ENCODE peak calls at places on chromosomes 12 and 14, in six cellular contexts. K is GM12878, S is SK-N-SH, X is HepG2, B is K562, V is HCT116. L is an unnamed sample.

GRCh38 chr14:24369907-24370687 is 2.1 kb downstream of the NFATC4 start:
- DNase-seq in K (no peak), S (no peak), X (no peak), B (no peak), V (no peak), L (no peak)

GRCh38 chr14:57549165-57549564 is 55.5 kb upstream of the CCDC198 start:
- DNase-seq in K (no peak), S (no peak), X (no peak), B (no peak), V (no peak), L (no peak)

GRCh38 chr12:71130670-71131069 is 27.1 kb downstream of the TSPAN8 start:
- DNase-seq in K (no peak), S (no peak), X (no peak), B (no peak), V (no peak), L (no peak)

GRCh38 chr12:89192419-89192818 is 159.9 kb downstream of the DUSP6 start:
- DNase-seq in K (no peak), S (no peak), X (peak), B (no peak), V (no peak), L (no peak)

GRCh38 chr14:94640721-94641631 is 28.8 kb downstream of the SERPINA3 start:
- DNase-seq in K (no peak), S (no peak), X (no peak), B (no peak), V (peak), L (no peak)

GRCh38 chr12:71164166-71164876 is 6.5 kb upstream of the TSPAN8 start:
- DNase-seq in K (no peak), S (no peak), X (no peak), B (no peak), V (no peak), L (no peak)

GRCh38 chr12:56338643-56339422 is at the start of gene IL23A:
- DNase-seq in K (peak), S (no peak), X (no peak), B (no peak), V (no peak), L (no peak)

GRCh38 chr14:59098377-59098776 is 90.1 kb upstream of the DAAM1 start:
- DNase-seq in K (no peak), S (no peak), X (no peak), B (no peak), V (no peak), L (no peak)

GRCh38 chr14:91317381-91318313 is 73.1 kb upstream of the GPR68 start:
- DNase-seq in K (no peak), S (no peak), X (no peak), B (peak), V (no peak), L (peak)

GRCh38 chr14:29548948-29549370 is 378.7 kb downstream of the PRKD1 start:
- DNase-seq in K (peak), S (peak), X (peak), B (peak), V (peak), L (peak)

GRCh38 chr14:99093532-99094517 is 178.2 kb downstream of the BCL11B start:
- DNase-seq in K (no peak), S (no peak), X (no peak), B (no peak), V (no peak), L (no peak)

GRCh38 chr12:95615735-95616134 is 64.5 kb upstream of the USP44 start:
- DNase-seq in K (no peak), S (no peak), X (no peak), B (no peak), V (no peak), L (no peak)

GRCh38 chr12:92961949-92962348 is 32.9 kb upstream of the EEA1 start:
- DNase-seq in K (no peak), S (no peak), X (no peak), B (no peak), V (no peak), L (no peak)

GRCh38 chr12:54993181-54993835 is 8.7 kb upstream of the TESPA1 start:
- DNase-seq in K (no peak), S (peak), X (peak), B (peak), V (peak), L (peak)

GRCh38 chr12:53005215-53005985 is 856 bp upstream of the EIF4B start:
- DNase-seq in K (no peak), S (peak), X (no peak), B (no peak), V (no peak), L (no peak)

GRCh38 chr12:51951843-51952722 is 584 bp downstream of the ACVR1B start:
- DNase-seq in K (no peak), S (peak), X (no peak), B (peak), V (no peak), L (peak)

GRCh38 chr12:39807043-39807442 is 187.4 kb upstream of the ABCD2 start:
- DNase-seq in K (no peak), S (peak), X (peak), B (peak), V (peak), L (peak)

GRCh38 chr12:28027947-28028724 is 55.6 kb upstream of the PTHLH start:
- DNase-seq in K (no peak), S (no peak), X (no peak), B (no peak), V (no peak), L (no peak)

GRCh38 chr12:68250454-68250853 is 3.0 kb downstream of the IL22 start:
- DNase-seq in K (no peak), S (no peak), X (no peak), B (no peak), V (no peak), L (no peak)

GRCh38 chr12:3600039-3600720 is 109.2 kb downstream of the PRMT8 start:
- DNase-seq in K (no peak), S (peak), X (no peak), B (peak), V (no peak), L (no peak)

GRCh38 chr12:63068857-63069442 is 82.1 kb downstream of the AVPR1A start:
- DNase-seq in K (no peak), S (peak), X (peak), B (peak), V (peak), L (no peak)

GRCh38 chr12:6074979-6075585 is 49.4 kb downstream of the VWF start:
- DNase-seq in K (no peak), S (no peak), X (no peak), B (no peak), V (no peak), L (no peak)

GRCh38 chr14:60095781-60096450 is 4.2 kb downstream of the PCNX4 start:
- DNase-seq in K (no peak), S (no peak), X (no peak), B (no peak), V (no peak), L (no peak)

GRCh38 chr14:90405755-90406154 is 8.9 kb downstream of the CALM1 start:
- DNase-seq in K (no peak), S (no peak), X (no peak), B (no peak), V (no peak), L (no peak)

GRCh38 chr14:51370758-51371386 is 130.8 kb downstream of the TMX1 start:
- DNase-seq in K (no peak), S (no peak), X (no peak), B (no peak), V (no peak), L (no peak)

GRCh38 chr14:28678887-28679286 is 87.7 kb upstream of the FOXG1 start:
- DNase-seq in K (no peak), S (no peak), X (peak), B (no peak), V (no peak), L (no peak)

GRCh38 chr12:57888407-57889157 is 42.1 kb upstream of the CTDSP2 start:
- DNase-seq in K (no peak), S (no peak), X (no peak), B (no peak), V (no peak), L (no peak)

GRCh38 chr12:6688543-6688999 is 604 bp downstream of the ZNF384 start:
- DNase-seq in K (peak), S (peak), X (no peak), B (no peak), V (no peak), L (no peak)

GRCh38 chr12:6927379-6927991 is at the start of gene ATN1:
- DNase-seq in K (no peak), S (peak), X (no peak), B (peak), V (no peak), L (no peak)

GRCh38 chr14:38662781-38663180 is 406.9 kb upstream of the CLEC14A start:
- DNase-seq in K (no peak), S (no peak), X (no peak), B (no peak), V (no peak), L (peak)

GRCh38 chr12:122126713-122127597 is 47.1 kb downstream of the IL31 start:
- DNase-seq in K (no peak), S (no peak), X (peak), B (no peak), V (no peak), L (peak)

GRCh38 chr12:58529114-58529665 is 391.1 kb downstream of the LRIG3 start:
- DNase-seq in K (no peak), S (no peak), X (no peak), B (no peak), V (no peak), L (no peak)

GRCh38 chr12:50579757-50580267 is 75.0 kb downstream of the DIP2B start:
- DNase-seq in K (peak), S (no peak), X (no peak), B (no peak), V (no peak), L (no peak)

GRCh38 chr14:102229071-102229738 is 75.8 kb downstream of the MOK start:
- DNase-seq in K (no peak), S (no peak), X (no peak), B (no peak), V (no peak), L (no peak)

GRCh38 chr14:41154143-41154807 is 452.4 kb upstream of the LRFN5 start:
- DNase-seq in K (no peak), S (no peak), X (no peak), B (no peak), V (no peak), L (no peak)

GRCh38 chr14:44530482-44530881 is 23.4 kb upstream of the FSCB start:
- DNase-seq in K (no peak), S (no peak), X (no peak), B (no peak), V (no peak), L (no peak)

GRCh38 chr12:109741286-109741969 is 27.8 kb downstream of the FAM222A start:
- DNase-seq in K (no peak), S (peak), X (no peak), B (no peak), V (no peak), L (no peak)

GRCh38 chr14:74919421-74920165 is 3.5 kb downstream of the RPS6KL1 start:
- DNase-seq in K (no peak), S (no peak), X (no peak), B (no peak), V (no peak), L (no peak)
- TF ChIP-seq JUND in K (no peak), S (no peak), X (no peak), B (no peak), V (no peak), L (no peak)

GRCh38 chr12:103952497-103952896 is 13.2 kb upstream of the TDG start:
- DNase-seq in K (no peak), S (no peak), X (no peak), B (no peak), V (no peak), L (no peak)
- TF ChIP-seq JUND in K (no peak), S (no peak), X (no peak), B (no peak), V (no peak), L (no peak)

GRCh38 chr14:80522936-80523335 is 311.6 kb upstream of the DIO2 start:
- DNase-seq in K (no peak), S (no peak), X (no peak), B (no peak), V (no peak), L (no peak)
- TF ChIP-seq JUND in K (no peak), S (no peak), X (no peak), B (no peak), V (no peak), L (no peak)

GRCh38 chr12:104460041-104460757 is 3.5 kb downstream of the CHST11 start:
- DNase-seq in K (no peak), S (no peak), X (no peak), B (no peak), V (no peak), L (no peak)
- TF ChIP-seq JUND in K (no peak), S (no peak), X (no peak), B (no peak), V (no peak), L (no peak)

DNA sequence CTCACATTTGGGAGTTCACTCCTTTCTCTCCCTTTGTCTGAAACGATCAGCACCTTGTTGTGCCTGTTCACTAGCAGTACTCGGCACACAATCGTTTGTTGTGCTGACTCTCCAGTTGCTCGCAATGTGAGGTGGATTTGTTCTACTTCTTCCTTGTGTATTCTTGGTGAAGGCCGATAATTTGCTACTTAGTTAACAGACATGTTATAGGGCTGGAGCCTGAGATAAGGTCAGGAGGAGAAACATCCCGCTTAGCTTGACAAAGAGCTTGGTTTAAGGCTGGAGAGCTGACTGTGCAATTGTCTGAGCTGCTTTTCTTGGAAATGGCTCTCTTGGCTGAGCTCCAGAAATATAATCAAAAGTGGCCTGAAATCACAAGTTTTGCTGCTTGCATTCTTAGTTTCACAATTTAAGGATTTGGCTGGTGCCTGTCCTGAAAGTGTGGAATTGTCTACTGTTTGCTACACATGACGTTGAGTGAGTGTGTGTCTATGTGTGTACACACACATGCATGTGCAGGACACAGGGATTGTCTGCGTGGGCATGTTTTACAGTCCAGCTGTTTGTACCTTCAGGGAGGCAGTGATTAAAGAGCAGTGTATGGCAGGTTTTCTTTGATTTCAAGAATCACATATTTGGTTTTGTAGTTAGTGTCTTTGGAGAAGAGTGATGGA is 77.7 kb downstream of the ARF6 start:
- DNase-seq in K (no peak), S (no peak), X (no peak), B (peak), V (no peak), L (no peak)
- TF ChIP-seq JUND in K (no peak), S (no peak), X (no peak), B (peak), V (no peak), L (no peak)

DNA sequence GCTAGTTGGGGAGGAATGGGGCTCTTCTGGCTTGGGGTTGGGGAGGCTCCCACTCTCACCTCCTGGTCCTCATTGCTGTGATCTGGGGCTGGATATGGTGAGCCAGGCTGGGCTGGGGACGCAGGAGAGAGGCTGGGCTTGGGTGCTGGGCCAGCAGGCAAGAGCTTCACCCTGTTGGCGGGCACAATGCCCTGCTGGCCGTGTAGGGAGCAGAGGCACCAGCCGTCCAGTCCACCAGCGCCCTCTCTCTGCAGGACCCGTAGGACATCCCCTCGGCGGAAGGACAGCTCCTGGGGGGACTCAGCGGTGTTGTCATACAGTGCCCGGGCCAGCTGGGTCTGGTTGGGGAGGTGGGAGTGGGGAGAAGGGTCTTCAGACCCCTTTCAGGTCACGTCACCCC is 4.5 kb downstream of the EFS start:
- DNase-seq in K (no peak), S (peak), X (peak), B (peak), V (no peak), L (no peak)
- TF ChIP-seq JUND in K (no peak), S (no peak), X (no peak), B (no peak), V (no peak), L (no peak)

L was measured in T47D.